ENCODE peak calls at places on chromosomes 12 and 14, in nine cellular contexts. M, J, L, R, K, V, W, U and T are unnamed samples.

GRCh38 chr12:87756111-87756510 is 273.1 kb downstream of the C12orf50 start:
- DNase-seq in M (peak), K (peak), V (no peak), R (no peak), L (no peak), W (no peak), J (no peak), U (no peak), T (no peak)

GRCh38 chr12:124213606-124214347 is 81.1 kb upstream of the RFLNA start:
- DNase-seq in J (no peak), W (no peak), V (no peak), R (no peak), M (peak), U (no peak), L (no peak), K (no peak), T (no peak)

GRCh38 chr14:69873877-69874780 is 5.1 kb upstream of the SMOC1 start:
- DNase-seq in W (no peak), K (peak), V (no peak), U (no peak), R (no peak), J (no peak), L (no peak), M (peak), T (no peak)

GRCh38 chr14:32564591-32564990 is 235.5 kb downstream of the AKAP6 start:
- DNase-seq in W (no peak), U (no peak), J (no peak), M (peak), R (no peak), L (no peak), V (no peak), K (peak), T (no peak)

GRCh38 chr12:76142305-76142704 is 57.8 kb upstream of the NAP1L1 start:
- DNase-seq in K (no peak), M (no peak), J (no peak), V (no peak), R (no peak), L (no peak), W (no peak), U (no peak), T (no peak)

GRCh38 chr12:45379261-45379660 is 163.4 kb downstream of the ANO6 start:
- DNase-seq in K (peak), L (no peak), W (no peak), R (no peak), V (peak), J (no peak), U (no peak), M (peak), T (no peak)

GRCh38 chr12:62345667-62346066 is 85.5 kb downstream of the USP15 start:
- DNase-seq in U (no peak), J (no peak), W (no peak), K (no peak), R (no peak), M (no peak), L (no peak), V (no peak), T (no peak)

GRCh38 chr14:21056520-21057163 is 980 bp upstream of the RNASE8 start:
- DNase-seq in K (no peak), W (no peak), L (no peak), V (no peak), R (no peak), J (no peak), M (peak), U (no peak), T (no peak)

GRCh38 chr12:62248873-62249272 is 11.3 kb upstream of the USP15 start:
- DNase-seq in R (no peak), U (no peak), L (no peak), J (no peak), V (no peak), W (no peak), M (peak), K (peak), T (no peak)

GRCh38 chr12:109473006-109473405 is 4.1 kb downstream of the KCTD10 start:
- DNase-seq in W (no peak), V (no peak), J (no peak), L (no peak), M (no peak), U (no peak), K (no peak), R (no peak), T (no peak)

GRCh38 chr12:98424726-98425401 is 90.5 kb upstream of the TMPO start:
- DNase-seq in M (peak), U (no peak), J (peak), L (peak), W (peak), R (no peak), V (peak), K (peak), T (no peak)

GRCh38 chr12:12182926-12183325 is 83.9 kb downstream of the LRP6 start:
- DNase-seq in J (no peak), K (peak), V (no peak), R (no peak), W (no peak), U (no peak), L (no peak), M (peak), T (no peak)

GRCh38 chr12:124754949-124755800 is 108.5 kb downstream of the SCARB1 start:
- DNase-seq in R (peak), L (no peak), V (peak), K (peak), M (peak), U (peak), W (no peak), J (peak), T (peak)

GRCh38 chr12:10842862-10843261 is 6.4 kb downstream of the PRR4 start:
- DNase-seq in J (no peak), K (no peak), U (no peak), R (no peak), L (no peak), V (no peak), W (no peak), M (no peak), T (no peak)

GRCh38 chr14:97788364-97788763 is 991.2 kb downstream of the VRK1 start:
- DNase-seq in V (no peak), M (no peak), W (no peak), K (no peak), J (no peak), L (no peak), U (no peak), R (no peak), T (no peak)

GRCh38 chr14:48690349-48690748 is 895.8 kb downstream of the RPS29 start:
- DNase-seq in V (no peak), K (no peak), L (no peak), U (no peak), R (no peak), W (no peak), J (no peak), M (no peak), T (no peak)

GRCh38 chr12:55708695-55709233 is 1.1 kb upstream of the ITGA7 start:
- DNase-seq in K (no peak), U (peak), M (no peak), W (no peak), J (no peak), V (no peak), R (no peak), L (no peak), T (no peak)

GRCh38 chr12:71763682-71764379 is 9.2 kb downstream of the RAB21 start:
- DNase-seq in M (peak), U (no peak), R (no peak), W (no peak), V (no peak), K (peak), J (no peak), L (no peak), T (no peak)

GRCh38 chr12:91818236-91819131 is 327.2 kb downstream of the BTG1 start:
- DNase-seq in M (no peak), K (no peak), J (no peak), V (no peak), W (no peak), U (no peak), R (no peak), L (no peak), T (no peak)

GRCh38 chr14:87059060-87059827 is 933.7 kb downstream of the GALC start:
- DNase-seq in W (no peak), K (peak), U (no peak), J (no peak), V (no peak), L (no peak), R (no peak), M (no peak), T (no peak)

GRCh38 chr12:47894068-47894467 is 10.7 kb downstream of the VDR start:
- DNase-seq in V (no peak), R (no peak), L (no peak), K (no peak), M (no peak), U (no peak), W (no peak), J (no peak), T (no peak)

GRCh38 chr14:99131632-99132271 is 140.2 kb downstream of the BCL11B start:
- DNase-seq in L (no peak), K (no peak), R (no peak), J (no peak), M (no peak), U (no peak), W (peak), V (no peak), T (no peak)

GRCh38 chr12:108890208-108890607 is 10.3 kb downstream of the DAO start:
- DNase-seq in R (no peak), J (no peak), U (no peak), M (peak), V (peak), W (no peak), L (no peak), K (peak), T (no peak)